ENCODE peak calls at places on chromosomes 7 and 10, in five cellular contexts. L is endothelial cell, A is mesothelial cell of epicardium, X is psoas muscle, Q is IMR-90. D is an unnamed sample.

GRCh38 chr10:100133801-100134200 is 52.0 kb downstream of the ERLIN1 start:
- DNase-seq in A (no peak), Q (no peak), L (no peak), X (no peak), D (no peak)

GRCh38 chr7:140418653-140419052 is 14.8 kb downstream of the RAB19 start:
- DNase-seq in L (no peak), A (no peak), Q (no peak), X (no peak), D (no peak)

GRCh38 chr10:82982110-82982608 is 1107.2 kb downstream of the NRG3 start:
- DNase-seq in X (no peak), A (no peak), Q (peak), L (no peak), D (no peak)

GRCh38 chr7:105924950-105925349 is 38.1 kb upstream of the CDHR3 start:
- DNase-seq in X (no peak), L (no peak), A (no peak), Q (no peak), D (no peak)

GRCh38 chr10:25104441-25104840 is 70.4 kb upstream of the GPR158 start:
- DNase-seq in A (no peak), X (no peak), Q (no peak), L (no peak), D (no peak)

GRCh38 chr10:97463363-97464132 is 17.6 kb downstream of the ZDHHC16 start:
- DNase-seq in X (no peak), Q (peak), L (peak), A (peak), D (peak)

GRCh38 chr10:11270135-11270857 is 252.6 kb downstream of the CELF2 start:
- DNase-seq in A (peak), Q (peak), L (peak), X (peak), D (peak)

GRCh38 chr7:152025937-152026890 is 740 bp downstream of the GALNT11 start:
- DNase-seq in Q (no peak), A (no peak), X (no peak), L (no peak), D (no peak)

GRCh38 chr10:132104471-132105301 is 38.9 kb downstream of the JAKMIP3 start:
- DNase-seq in L (no peak), Q (no peak), A (peak), X (no peak), D (no peak)

GRCh38 chr7:28919510-28919909 is 38.6 kb downstream of the TRIL start:
- DNase-seq in A (no peak), X (no peak), L (no peak), Q (peak), D (no peak)

GRCh38 chr7:158943234-158943633 is 86.9 kb downstream of the DYNC2I1 start:
- DNase-seq in X (no peak), Q (no peak), A (no peak), L (no peak), D (no peak)

GRCh38 chr10:90817173-90817889 is 40.5 kb downstream of the HTR7 start:
- DNase-seq in Q (no peak), L (no peak), X (no peak), A (no peak), D (no peak)

GRCh38 chr10:111835562-111835961 is 348.0 kb downstream of the GPAM start:
- DNase-seq in Q (no peak), A (no peak), L (no peak), X (no peak), D (no peak)

GRCh38 chr10:44385423-44385725 is 477 bp upstream of the CXCL12 start:
- DNase-seq in L (no peak), A (peak), Q (no peak), X (no peak), D (no peak)

GRCh38 chr10:122830965-122831353 is 14.7 kb downstream of the CUZD1 start:
- DNase-seq in A (no peak), X (no peak), L (no peak), Q (no peak), D (no peak)

GRCh38 chr10:102599565-102600327 is 44.5 kb upstream of the TRIM8 start:
- DNase-seq in X (no peak), Q (no peak), A (no peak), L (peak), D (peak)

GRCh38 chr10:115171392-115171960 is 78.3 kb downstream of the ATRNL1 start:
- DNase-seq in Q (no peak), X (no peak), L (no peak), A (no peak), D (no peak)

GRCh38 chr10:105070249-105070648 is 429.2 kb downstream of the SORCS3 start:
- DNase-seq in A (no peak), X (no peak), Q (no peak), L (no peak), D (no peak)

GRCh38 chr10:92567952-92568600 is 5.8 kb downstream of the IDE start:
- DNase-seq in X (no peak), Q (peak), A (no peak), L (no peak), D (no peak)

GRCh38 chr10:15097011-15097812 is at the start of gene RPP38:
- DNase-seq in L (peak), Q (peak), A (peak), X (peak), D (peak)

GRCh38 chr7:23530355-23530754 is 1.4 kb downstream of the TRA2A start:
- DNase-seq in Q (peak), L (no peak), A (no peak), X (no peak), D (no peak)

GRCh38 chr7:102196028-102196427 is 90.6 kb upstream of the SH2B2 start:
- DNase-seq in Q (no peak), A (no peak), L (no peak), X (no peak), D (no peak)

GRCh38 chr10:78830062-78830974 is 238.4 kb upstream of the ZMIZ1 start:
- DNase-seq in A (no peak), L (no peak), Q (peak), X (no peak), D (no peak)

GRCh38 chr7:142328551-142328950 is 70.7 kb upstream of the PRSS58 start:
- DNase-seq in A (no peak), Q (no peak), L (no peak), X (no peak), D (no peak)

GRCh38 chr7:44638611-44639557 is 32.5 kb downstream of the OGDH start:
- DNase-seq in L (peak), X (peak), Q (peak), A (no peak), D (peak)

GRCh38 chr10:49398000-49398861 is 2.3 kb upstream of the DRGX start:
- DNase-seq in A (peak), L (peak), Q (peak), X (peak), D (peak)

GRCh38 chr7:142301299-142301698 is 43.4 kb upstream of the PRSS58 start:
- DNase-seq in L (no peak), X (no peak), Q (no peak), A (no peak), D (no peak)

GRCh38 chr10:91653214-91653875 is 20.5 kb upstream of the PPP1R3C start:
- DNase-seq in L (no peak), Q (peak), X (no peak), A (no peak), D (no peak)

DNA sequence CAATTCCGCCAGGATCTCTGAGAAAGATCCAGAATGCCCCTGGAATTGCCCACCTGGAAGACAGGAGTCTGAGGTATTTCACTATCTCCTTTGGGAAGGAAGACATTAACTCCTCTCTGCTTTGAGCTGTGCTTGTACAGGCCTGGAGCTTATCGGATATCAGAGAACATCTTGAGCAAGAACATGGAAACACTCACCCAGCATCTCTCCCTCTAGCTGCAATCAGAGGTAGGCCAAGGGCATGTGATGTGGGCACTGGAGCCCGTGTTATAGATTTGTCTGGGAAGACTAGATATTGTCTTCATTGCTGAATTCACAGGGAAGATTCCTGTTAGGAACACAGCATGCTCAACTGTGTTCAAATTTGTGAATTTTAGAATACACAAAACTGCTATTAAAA is 233.9 kb downstream of the PHF14 start:
- DNase-seq in A (no peak), X (no peak), Q (no peak), L (no peak), D (no peak)
- TF ChIP-seq CTCF in A (no peak), X (no peak), Q (no peak), L (no peak), D (no peak)

GRCh38 chr10:116626815-116627214 is 6.1 kb downstream of the PNLIPRP2 start:
- DNase-seq in L (no peak), Q (no peak), A (no peak), X (no peak), D (no peak)

GRCh38 chr10:116625845-116626244 is 5.1 kb downstream of the PNLIPRP2 start:
- DNase-seq in L (no peak), X (no peak), A (no peak), Q (no peak), D (no peak)

GRCh38 chr10:116629340-116629739 is 8.6 kb downstream of the PNLIPRP2 start:
- DNase-seq in X (no peak), A (no peak), L (no peak), Q (no peak), D (no peak)

GRCh38 chr10:116630020-116630419 is 9.3 kb downstream of the PNLIPRP2 start:
- DNase-seq in L (no peak), A (no peak), X (no peak), Q (no peak), D (no peak)

DNA sequence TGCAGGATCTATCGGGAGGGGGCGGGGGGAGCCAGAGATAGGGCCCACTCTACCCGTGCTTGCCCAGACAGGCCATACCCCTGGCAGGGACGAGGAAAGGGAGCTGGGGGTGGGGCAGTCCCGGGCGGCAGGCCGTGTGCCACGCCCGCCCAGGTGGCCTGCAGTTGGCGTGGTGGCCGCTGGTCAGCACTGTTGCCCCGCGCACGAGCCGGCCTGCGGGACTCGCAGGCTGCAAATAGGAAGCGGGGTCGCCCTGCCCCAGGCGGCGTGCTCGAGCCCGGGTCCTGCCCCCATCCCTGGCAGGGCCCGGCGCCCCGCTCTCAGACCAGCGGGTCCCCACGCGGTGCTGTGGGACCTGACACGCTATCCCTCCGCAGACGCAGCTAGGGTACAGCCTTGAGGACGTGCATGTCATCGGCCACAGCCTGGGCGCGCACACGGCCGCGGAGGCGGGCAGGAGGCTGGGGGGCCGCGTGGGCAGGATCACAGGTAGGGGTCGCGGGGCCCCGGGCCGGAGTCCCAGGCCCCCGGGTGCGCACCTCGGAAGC is 6.7 kb downstream of the PNLIPRP2 start:
- DNase-seq in Q (no peak), X (no peak), A (no peak), L (peak), D (no peak)
- TF ChIP-seq CTCF in Q (peak), X (peak), A (peak), L (peak), D (peak)

GRCh38 chr10:61744469-61744868 is 81.7 kb downstream of the CABCOCO1 start:
- DNase-seq in L (no peak), X (no peak), A (no peak), Q (no peak), D (no peak)
- TF ChIP-seq CTCF in L (peak), X (no peak), A (no peak), Q (no peak), D (no peak)

GRCh38 chr7:156827587-156828203 is 65.3 kb downstream of the LMBR1 start:
- DNase-seq in L (no peak), Q (peak), A (no peak), X (no peak), D (no peak)
- TF ChIP-seq CTCF in L (peak), Q (peak), A (peak), X (peak), D (peak)